ENCODE peak calls at places on chromosomes 1 and 21, in nine cellular contexts. A, W, H, M, V, B, R, J and T are unnamed samples.

GRCh38 chr1:117366982-117367768 is at the start of gene MAN1A2:
- DNase-seq in A (peak), W (peak), H (peak), M (peak), V (peak), B (peak), R (peak), J (peak), T (peak)

GRCh38 chr21:29145354-29145782 is 14.9 kb downstream of the MAP3K7CL start:
- DNase-seq in A (peak), W (no peak), H (no peak), M (no peak), V (no peak), B (peak), R (peak), J (no peak), T (peak)

GRCh38 chr1:56901720-56902119 is 47.1 kb downstream of the C8A start:
- DNase-seq in A (peak), W (no peak), H (no peak), M (no peak), V (no peak), B (no peak), R (no peak), J (no peak), T (peak)

GRCh38 chr1:30253361-30253760 is 470.0 kb downstream of the MATN1 start:
- DNase-seq in A (no peak), W (no peak), H (no peak), M (no peak), V (no peak), B (no peak), R (no peak), J (no peak), T (no peak)

GRCh38 chr1:73813726-73814125 is 384.2 kb downstream of the LRRIQ3 start:
- DNase-seq in A (no peak), W (no peak), H (no peak), M (no peak), V (no peak), B (no peak), R (no peak), J (no peak), T (no peak)

GRCh38 chr1:91555821-91556531 is 55.3 kb downstream of the CDC7 start:
- DNase-seq in A (no peak), W (no peak), H (no peak), M (no peak), V (no peak), B (no peak), R (peak), J (peak), T (peak)

GRCh38 chr1:66517959-66518358 is 16.0 kb upstream of the SGIP1 start:
- DNase-seq in A (no peak), W (no peak), H (no peak), M (no peak), V (no peak), B (no peak), R (no peak), J (no peak), T (no peak)

GRCh38 chr21:42316891-42317290 is 1.7 kb upstream of the TFF3 start:
- DNase-seq in A (no peak), W (no peak), H (no peak), M (no peak), V (no peak), B (no peak), R (no peak), J (no peak), T (no peak)

GRCh38 chr1:96538883-96539282 is 182.7 kb upstream of the PTBP2 start:
- DNase-seq in A (peak), W (no peak), H (no peak), M (no peak), V (no peak), B (peak), R (peak), J (no peak), T (peak)

GRCh38 chr1:204834752-204835151 is 35.9 kb upstream of the NFASC start:
- DNase-seq in A (no peak), W (no peak), H (no peak), M (no peak), V (no peak), B (no peak), R (no peak), J (no peak), T (no peak)

GRCh38 chr1:38088366-38088765 is 41.8 kb upstream of the POU3F1 start:
- DNase-seq in A (no peak), W (no peak), H (no peak), M (no peak), V (no peak), B (no peak), R (no peak), J (no peak), T (no peak)

GRCh38 chr1:204826970-204827369 is 43.7 kb upstream of the NFASC start:
- DNase-seq in A (no peak), W (no peak), H (no peak), M (no peak), V (peak), B (no peak), R (no peak), J (peak), T (peak)

GRCh38 chr1:16207318-16208269 is 4.9 kb downstream of the ARHGEF19 start:
- DNase-seq in A (no peak), W (no peak), H (no peak), M (no peak), V (no peak), B (no peak), R (no peak), J (no peak), T (no peak)

GRCh38 chr1:226001852-226002666 is 2.9 kb upstream of the SDE2 start:
- DNase-seq in A (peak), W (no peak), H (no peak), M (peak), V (no peak), B (no peak), R (no peak), J (peak), T (peak)

GRCh38 chr1:10674700-10675598 is 121.5 kb downstream of the CASZ1 start:
- DNase-seq in A (peak), W (no peak), H (no peak), M (no peak), V (no peak), B (no peak), R (no peak), J (no peak), T (no peak)

GRCh38 chr1:11138952-11139351 is 39.3 kb upstream of the EXOSC10 start:
- DNase-seq in A (peak), W (no peak), H (no peak), M (no peak), V (no peak), B (no peak), R (peak), J (no peak), T (peak)

GRCh38 chr1:36765785-36766300 is 268.5 kb downstream of the GRIK3 start:
- DNase-seq in A (no peak), W (no peak), H (no peak), M (no peak), V (no peak), B (no peak), R (no peak), J (no peak), T (no peak)

GRCh38 chr1:209618756-209619420 is 33.3 kb downstream of the LAMB3 start:
- DNase-seq in A (no peak), W (no peak), H (no peak), M (peak), V (no peak), B (no peak), R (no peak), J (no peak), T (no peak)

GRCh38 chr1:166999500-166999899 is 10.4 kb downstream of the MAEL start:
- DNase-seq in A (no peak), W (no peak), H (no peak), M (no peak), V (no peak), B (no peak), R (no peak), J (no peak), T (no peak)

GRCh38 chr1:193707271-193708015 is 521.0 kb upstream of the B3GALT2 start:
- DNase-seq in A (peak), W (no peak), H (no peak), M (no peak), V (no peak), B (no peak), R (peak), J (no peak), T (no peak)

GRCh38 chr1:115534106-115534505 is 107.7 kb upstream of the VANGL1 start:
- DNase-seq in A (peak), W (no peak), H (no peak), M (no peak), V (no peak), B (no peak), R (no peak), J (no peak), T (no peak)

GRCh38 chr1:12177999-12178441 is 11.2 kb downstream of the TNFRSF1B start:
- DNase-seq in A (peak), W (peak), H (no peak), M (peak), V (no peak), B (peak), R (peak), J (peak), T (peak)

GRCh38 chr1:190183588-190183987 is 294.1 kb downstream of the BRINP3 start:
- DNase-seq in A (no peak), W (no peak), H (no peak), M (no peak), V (no peak), B (no peak), R (no peak), J (no peak), T (peak)